ENCODE peak calls at places on chromosomes 7 and 10, in four cellular contexts. One of them, this sample, is unnamed.

GRCh38 chr10:86222687-86223086 is 143.9 kb downstream of the GRID1 start:
- DNase-seq in body of pancreas: no peak
- DNase-seq in transverse colon: no peak
- DNase-seq in adrenal gland: no peak
- DNase-seq in this sample: no peak

GRCh38 chr10:104299031-104299904 is 30.3 kb downstream of the GSTO2 start:
- DNase-seq in body of pancreas: no peak
- DNase-seq in transverse colon: no peak
- DNase-seq in adrenal gland: no peak
- DNase-seq in this sample: no peak

GRCh38 chr10:47286116-47286505 is 13.9 kb upstream of the GDF10 start:
- DNase-seq in body of pancreas: no peak
- DNase-seq in transverse colon: no peak
- DNase-seq in adrenal gland: peak
- DNase-seq in this sample: no peak

GRCh38 chr10:117780411-117780810 is 237.9 kb downstream of the EMX2 start:
- DNase-seq in body of pancreas: no peak
- DNase-seq in transverse colon: no peak
- DNase-seq in adrenal gland: no peak
- DNase-seq in this sample: no peak

GRCh38 chr7:66050337-66050957 is 25.2 kb upstream of the ASL start:
- DNase-seq in body of pancreas: no peak
- DNase-seq in transverse colon: no peak
- DNase-seq in adrenal gland: no peak
- DNase-seq in this sample: no peak

GRCh38 chr7:128791121-128791967 is 424 bp upstream of the CCDC136 start:
- DNase-seq in body of pancreas: peak
- DNase-seq in transverse colon: peak
- DNase-seq in adrenal gland: peak
- DNase-seq in this sample: peak

GRCh38 chr10:11882646-11883375 is 59.7 kb downstream of the PROSER2 start:
- DNase-seq in body of pancreas: no peak
- DNase-seq in transverse colon: no peak
- DNase-seq in adrenal gland: no peak
- DNase-seq in this sample: no peak

GRCh38 chr7:23604296-23604640 is 7.1 kb downstream of the CCDC126 start:
- DNase-seq in body of pancreas: no peak
- DNase-seq in transverse colon: no peak
- DNase-seq in adrenal gland: no peak
- DNase-seq in this sample: no peak

GRCh38 chr10:46284286-46285229 is 2.2 kb upstream of the ANTXRL start:
- DNase-seq in body of pancreas: peak
- DNase-seq in transverse colon: peak
- DNase-seq in adrenal gland: peak
- DNase-seq in this sample: peak
- TF ChIP-seq POLR2A in body of pancreas: no peak
- TF ChIP-seq POLR2A in transverse colon: peak
- TF ChIP-seq POLR2A in adrenal gland: peak
- TF ChIP-seq POLR2A in this sample: peak

GRCh38 chr7:134985894-134986362 is 380 bp upstream of the AGBL3 start:
- DNase-seq in body of pancreas: no peak
- DNase-seq in transverse colon: no peak
- DNase-seq in adrenal gland: no peak
- DNase-seq in this sample: no peak

GRCh38 chr7:134991469-134992339 is 5.4 kb downstream of the AGBL3 start:
- DNase-seq in body of pancreas: peak
- DNase-seq in transverse colon: no peak
- DNase-seq in adrenal gland: no peak
- DNase-seq in this sample: no peak

GRCh38 chr7:134988161-134988560 is 1.9 kb downstream of the AGBL3 start:
- DNase-seq in body of pancreas: no peak
- DNase-seq in transverse colon: no peak
- DNase-seq in adrenal gland: no peak
- DNase-seq in this sample: no peak

DNA sequence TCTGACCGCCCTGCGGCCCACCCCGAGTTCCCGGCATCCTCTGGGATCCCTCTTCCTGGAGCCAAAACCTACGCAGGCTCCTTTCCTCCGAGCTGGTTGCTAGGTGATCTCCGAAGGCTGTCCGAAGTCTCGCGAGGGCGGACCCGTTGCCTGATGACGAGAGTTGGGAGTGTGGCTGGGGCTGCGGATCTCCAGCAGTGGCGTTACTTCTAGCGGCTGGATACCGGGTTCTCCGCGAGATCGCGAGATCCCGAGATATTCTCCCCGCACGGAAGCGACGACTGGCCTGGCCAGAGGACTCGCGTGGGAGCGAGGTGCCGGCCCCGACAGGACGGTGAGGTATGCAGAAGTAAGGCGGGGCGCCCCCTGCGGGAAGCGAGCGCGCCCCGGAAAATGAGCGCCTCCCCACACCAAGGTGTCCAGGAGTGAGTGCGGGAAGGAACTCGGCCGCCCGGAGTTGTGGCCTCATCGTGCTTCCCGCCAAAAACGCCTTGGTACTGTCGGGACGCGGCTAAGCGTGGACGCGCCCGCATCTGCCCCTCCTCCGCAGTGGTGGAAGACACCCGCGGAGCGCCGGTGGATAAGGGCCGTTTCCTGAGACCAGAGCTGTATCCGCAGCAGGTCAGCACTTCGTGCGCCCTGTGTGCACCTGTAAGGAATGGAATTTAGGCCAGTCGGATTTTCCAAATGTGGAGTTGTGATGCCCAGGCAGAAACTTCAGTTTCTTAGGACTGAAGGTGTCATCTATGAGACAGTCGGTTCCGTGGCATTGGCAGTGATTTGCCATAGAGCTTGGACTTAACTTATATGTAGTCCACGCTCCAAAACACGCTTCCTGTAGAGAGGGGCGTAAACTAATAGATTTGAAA is at the start of gene AGBL3:
- DNase-seq in body of pancreas: peak
- DNase-seq in transverse colon: peak
- DNase-seq in adrenal gland: peak
- DNase-seq in this sample: peak
- TF ChIP-seq POLR2A in body of pancreas: peak
- TF ChIP-seq POLR2A in transverse colon: peak
- TF ChIP-seq POLR2A in adrenal gland: peak
- TF ChIP-seq POLR2A in this sample: peak

GRCh38 chr7:33108931-33109757 is at the start of gene RP9:
- DNase-seq in body of pancreas: peak
- DNase-seq in transverse colon: peak
- DNase-seq in adrenal gland: peak
- DNase-seq in this sample: peak
- TF ChIP-seq POLR2A in body of pancreas: no peak
- TF ChIP-seq POLR2A in transverse colon: no peak
- TF ChIP-seq POLR2A in adrenal gland: peak
- TF ChIP-seq POLR2A in this sample: peak

DNA sequence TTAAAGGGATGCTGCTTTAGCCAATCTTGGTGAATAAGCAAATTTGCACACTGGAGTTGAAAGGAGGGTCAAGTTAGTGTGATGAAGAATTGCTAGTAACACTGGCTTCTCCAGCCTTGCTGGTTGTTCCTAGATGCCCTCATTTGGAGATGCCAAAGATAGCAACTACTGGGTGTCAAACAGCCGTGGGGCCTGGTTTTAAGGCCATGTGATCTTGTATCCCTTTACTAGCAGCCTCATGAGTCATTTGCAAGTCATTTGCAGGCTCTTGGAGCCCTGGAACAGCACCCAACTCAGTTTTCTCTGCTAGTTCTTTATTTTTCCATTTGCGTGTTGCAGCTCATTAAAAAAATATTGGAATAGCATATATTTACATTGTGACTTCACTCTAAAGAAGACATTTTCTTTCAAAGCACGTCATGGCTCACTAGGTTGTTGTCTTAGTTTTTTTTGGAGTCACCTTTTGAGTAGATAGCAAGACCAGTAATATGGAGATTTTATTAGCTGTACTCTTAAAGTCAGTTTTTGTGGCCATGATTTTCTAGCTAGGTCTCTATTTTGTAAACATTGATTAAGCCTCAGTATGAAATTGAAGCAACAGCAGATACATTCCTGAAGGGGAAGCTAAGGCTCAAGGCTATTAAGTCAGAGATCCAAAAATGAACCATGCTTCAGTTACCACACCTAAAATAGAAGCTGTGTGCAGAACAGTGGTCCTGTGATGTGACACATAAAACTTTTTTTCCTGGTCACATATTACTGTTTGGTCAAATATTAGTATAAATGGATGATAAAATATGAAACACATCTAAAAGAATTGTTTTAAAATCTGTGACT is 1.3 kb downstream of the LSMEM1 start:
- DNase-seq in body of pancreas: peak
- DNase-seq in transverse colon: peak
- DNase-seq in adrenal gland: peak
- DNase-seq in this sample: peak
- TF ChIP-seq POLR2A in body of pancreas: no peak
- TF ChIP-seq POLR2A in transverse colon: no peak
- TF ChIP-seq POLR2A in adrenal gland: peak
- TF ChIP-seq POLR2A in this sample: no peak

DNA sequence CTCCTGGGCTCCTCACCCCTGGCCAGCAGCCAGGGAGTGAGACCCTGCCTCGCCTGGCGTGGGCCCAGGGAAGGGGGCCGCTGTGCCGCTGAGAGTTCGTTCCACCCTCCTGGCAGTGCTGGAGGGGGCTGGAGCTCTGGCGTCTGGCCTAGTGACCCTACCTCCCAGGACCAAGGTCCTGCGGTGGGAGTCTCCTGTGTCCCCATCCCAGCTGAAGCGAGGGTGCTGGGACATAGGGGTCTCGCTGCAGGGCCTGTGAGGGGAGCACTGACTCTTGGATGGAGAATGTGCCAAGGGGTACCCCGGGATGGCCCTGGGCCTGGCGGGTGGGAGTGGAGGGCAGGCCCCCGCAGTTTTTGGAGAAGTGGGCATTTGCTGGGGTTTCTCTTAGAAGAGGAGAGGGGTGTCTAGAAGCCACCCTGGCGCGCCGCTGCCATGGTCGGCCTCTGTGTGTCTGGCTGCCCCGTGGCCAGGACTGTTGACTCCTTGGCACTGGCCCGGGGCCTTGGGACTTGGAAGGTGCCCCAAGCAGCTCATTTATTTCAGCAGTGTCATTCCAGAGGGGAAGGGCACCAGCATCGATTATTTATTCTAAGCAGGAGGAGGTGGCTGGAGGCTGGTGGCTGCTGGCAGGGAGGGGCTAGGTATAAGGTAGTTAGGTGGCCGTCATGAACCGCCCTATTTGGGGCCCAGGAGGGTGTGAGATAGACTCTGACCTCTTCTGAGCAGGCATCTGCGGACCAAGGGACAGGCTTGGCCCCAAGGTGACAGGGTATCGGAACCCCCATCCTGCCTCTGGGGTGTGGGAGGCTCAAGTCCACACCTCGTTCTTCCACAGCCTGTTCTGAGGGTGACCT is 1.5 kb downstream of the GTF2IRD1 start:
- DNase-seq in body of pancreas: peak
- DNase-seq in transverse colon: peak
- DNase-seq in adrenal gland: peak
- DNase-seq in this sample: no peak
- TF ChIP-seq POLR2A in body of pancreas: peak
- TF ChIP-seq POLR2A in transverse colon: peak
- TF ChIP-seq POLR2A in adrenal gland: peak
- TF ChIP-seq POLR2A in this sample: no peak

DNA sequence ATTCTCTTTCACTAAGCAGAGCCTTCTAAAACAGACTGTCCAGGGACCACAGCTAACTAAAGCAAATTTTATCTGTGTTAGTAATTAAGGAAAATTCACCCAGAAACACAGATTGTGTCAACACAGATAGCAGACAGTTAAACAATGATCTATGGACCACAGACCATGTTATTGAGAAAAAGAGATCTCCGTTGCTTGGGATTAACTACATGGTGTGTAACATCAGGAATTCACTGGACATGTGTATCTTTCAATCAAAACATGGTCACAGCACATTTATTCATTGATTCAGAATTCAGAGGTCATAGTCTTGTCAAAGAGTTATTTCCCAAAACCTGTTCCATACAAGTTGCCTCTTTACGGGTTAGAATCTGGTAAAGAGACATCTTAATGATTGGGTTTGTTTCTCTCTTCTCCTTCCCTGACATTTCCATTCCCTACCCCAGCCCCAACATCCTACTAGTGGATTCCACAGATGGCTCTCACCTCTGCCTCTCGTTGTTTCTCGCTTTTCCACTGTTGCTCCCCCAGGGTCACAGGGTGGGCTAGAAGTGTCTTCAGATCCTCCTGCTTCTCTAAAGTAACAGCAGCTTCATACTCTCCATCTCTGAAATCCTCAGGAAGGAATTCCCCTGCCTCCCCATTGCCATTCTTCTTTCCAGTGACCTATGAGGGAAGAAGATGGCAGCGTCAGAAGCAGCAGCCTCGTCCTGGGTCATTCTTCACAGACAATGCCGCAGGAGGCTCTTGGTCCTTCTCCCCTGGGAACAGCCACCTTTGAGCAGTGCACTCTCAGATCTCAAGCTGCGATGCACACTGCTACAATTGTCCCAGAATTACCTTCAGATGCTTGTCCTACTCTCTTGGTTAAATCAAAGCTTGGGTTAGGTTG is 958 bp downstream of the ANKRD1 start:
- DNase-seq in body of pancreas: no peak
- DNase-seq in transverse colon: no peak
- DNase-seq in adrenal gland: no peak
- DNase-seq in this sample: no peak
- TF ChIP-seq POLR2A in body of pancreas: no peak
- TF ChIP-seq POLR2A in transverse colon: no peak
- TF ChIP-seq POLR2A in adrenal gland: no peak
- TF ChIP-seq POLR2A in this sample: no peak

This sample was measured in H54.